ENCODE peak calls at places on chromosomes 16 and 17, in nine cellular contexts. One of them, this sample, is unnamed.

GRCh38 chr17:68534714-68535113 is 22.5 kb downstream of the PRKAR1A start:
- DNase-seq in GM19239: no peak
- DNase-seq in glomerular endothelial cell: no peak
- DNase-seq in astrocyte of the hippocampus: no peak
- DNase-seq in type B pancreatic cell: no peak
- DNase-seq in Panc1: no peak
- DNase-seq in HT1080: no peak
- DNase-seq in NCI-H1417: no peak
- DNase-seq in sciatic nerve: no peak
- DNase-seq in this sample: no peak

GRCh38 chr16:16143038-16143763 is 80.1 kb downstream of the ABCC6 start:
- DNase-seq in NCI-H1417: no peak
- DNase-seq in astrocyte of the hippocampus: no peak
- DNase-seq in HT1080: peak
- DNase-seq in GM19239: no peak
- DNase-seq in Panc1: no peak
- DNase-seq in sciatic nerve: no peak
- DNase-seq in glomerular endothelial cell: no peak
- DNase-seq in type B pancreatic cell: no peak
- DNase-seq in this sample: no peak

GRCh38 chr17:83109793-83110645 is 30.6 kb downstream of the METRNL start:
- DNase-seq in NCI-H1417: no peak
- DNase-seq in HT1080: peak
- DNase-seq in type B pancreatic cell: no peak
- DNase-seq in glomerular endothelial cell: peak
- DNase-seq in Panc1: peak
- DNase-seq in astrocyte of the hippocampus: peak
- DNase-seq in sciatic nerve: peak
- DNase-seq in GM19239: no peak
- DNase-seq in this sample: no peak

GRCh38 chr16:86015606-86016005 is 116.6 kb downstream of the IRF8 start:
- DNase-seq in GM19239: no peak
- DNase-seq in type B pancreatic cell: no peak
- DNase-seq in sciatic nerve: peak
- DNase-seq in HT1080: no peak
- DNase-seq in Panc1: no peak
- DNase-seq in NCI-H1417: no peak
- DNase-seq in glomerular endothelial cell: no peak
- DNase-seq in astrocyte of the hippocampus: no peak
- DNase-seq in this sample: peak

GRCh38 chr17:63950940-63951907 is 19.1 kb upstream of the CD79B start:
- DNase-seq in NCI-H1417: peak
- DNase-seq in sciatic nerve: no peak
- DNase-seq in type B pancreatic cell: no peak
- DNase-seq in astrocyte of the hippocampus: no peak
- DNase-seq in GM19239: peak
- DNase-seq in HT1080: no peak
- DNase-seq in Panc1: peak
- DNase-seq in glomerular endothelial cell: no peak
- DNase-seq in this sample: no peak

GRCh38 chr17:7020894-7021664 is 1.8 kb upstream of the BCL6B start:
- DNase-seq in type B pancreatic cell: no peak
- DNase-seq in astrocyte of the hippocampus: no peak
- DNase-seq in GM19239: no peak
- DNase-seq in sciatic nerve: no peak
- DNase-seq in HT1080: no peak
- DNase-seq in glomerular endothelial cell: no peak
- DNase-seq in Panc1: no peak
- DNase-seq in NCI-H1417: no peak
- DNase-seq in this sample: no peak

GRCh38 chr16:56191807-56192643 is 736 bp downstream of the GNAO1 start:
- DNase-seq in type B pancreatic cell: no peak
- DNase-seq in sciatic nerve: no peak
- DNase-seq in glomerular endothelial cell: no peak
- DNase-seq in NCI-H1417: peak
- DNase-seq in HT1080: no peak
- DNase-seq in Panc1: no peak
- DNase-seq in astrocyte of the hippocampus: no peak
- DNase-seq in GM19239: no peak
- DNase-seq in this sample: no peak

GRCh38 chr17:50181601-50182345 is 16.0 kb downstream of the SGCA start:
- DNase-seq in HT1080: no peak
- DNase-seq in sciatic nerve: no peak
- DNase-seq in glomerular endothelial cell: no peak
- DNase-seq in NCI-H1417: no peak
- DNase-seq in astrocyte of the hippocampus: peak
- DNase-seq in type B pancreatic cell: no peak
- DNase-seq in GM19239: no peak
- DNase-seq in Panc1: no peak
- DNase-seq in this sample: no peak

GRCh38 chr17:49557204-49558024 is 18.3 kb upstream of the NXPH3 start:
- DNase-seq in type B pancreatic cell: peak
- DNase-seq in HT1080: peak
- DNase-seq in astrocyte of the hippocampus: peak
- DNase-seq in GM19239: no peak
- DNase-seq in sciatic nerve: peak
- DNase-seq in Panc1: no peak
- DNase-seq in NCI-H1417: peak
- DNase-seq in glomerular endothelial cell: no peak
- DNase-seq in this sample: peak

GRCh38 chr17:38417210-38417951 is 10.9 kb upstream of the ARHGAP23 start:
- DNase-seq in GM19239: no peak
- DNase-seq in type B pancreatic cell: no peak
- DNase-seq in astrocyte of the hippocampus: no peak
- DNase-seq in NCI-H1417: no peak
- DNase-seq in Panc1: no peak
- DNase-seq in glomerular endothelial cell: no peak
- DNase-seq in HT1080: no peak
- DNase-seq in sciatic nerve: peak
- DNase-seq in this sample: no peak

GRCh38 chr16:85398688-85399582 is 214.2 kb upstream of the GSE1 start:
- DNase-seq in astrocyte of the hippocampus: no peak
- DNase-seq in glomerular endothelial cell: no peak
- DNase-seq in HT1080: no peak
- DNase-seq in sciatic nerve: peak
- DNase-seq in type B pancreatic cell: no peak
- DNase-seq in GM19239: no peak
- DNase-seq in NCI-H1417: no peak
- DNase-seq in Panc1: no peak
- DNase-seq in this sample: no peak

GRCh38 chr16:87657621-87658192 is 55.4 kb downstream of the JPH3 start:
- DNase-seq in glomerular endothelial cell: no peak
- DNase-seq in Panc1: no peak
- DNase-seq in HT1080: peak
- DNase-seq in astrocyte of the hippocampus: no peak
- DNase-seq in sciatic nerve: no peak
- DNase-seq in NCI-H1417: no peak
- DNase-seq in GM19239: no peak
- DNase-seq in type B pancreatic cell: no peak
- DNase-seq in this sample: no peak

GRCh38 chr16:29986931-29987330 is 8.5 kb downstream of the HIRIP3 start:
- DNase-seq in Panc1: no peak
- DNase-seq in type B pancreatic cell: no peak
- DNase-seq in NCI-H1417: no peak
- DNase-seq in HT1080: no peak
- DNase-seq in sciatic nerve: no peak
- DNase-seq in GM19239: no peak
- DNase-seq in astrocyte of the hippocampus: no peak
- DNase-seq in glomerular endothelial cell: no peak
- DNase-seq in this sample: no peak

GRCh38 chr16:30184430-30185140 is 1.2 kb downstream of the CORO1A start:
- DNase-seq in GM19239: no peak
- DNase-seq in type B pancreatic cell: no peak
- DNase-seq in HT1080: no peak
- DNase-seq in astrocyte of the hippocampus: no peak
- DNase-seq in sciatic nerve: no peak
- DNase-seq in Panc1: no peak
- DNase-seq in NCI-H1417: peak
- DNase-seq in glomerular endothelial cell: no peak
- DNase-seq in this sample: no peak

GRCh38 chr17:55344514-55344997 is 77.1 kb downstream of the MMD start:
- DNase-seq in sciatic nerve: no peak
- DNase-seq in GM19239: no peak
- DNase-seq in NCI-H1417: no peak
- DNase-seq in glomerular endothelial cell: no peak
- DNase-seq in astrocyte of the hippocampus: no peak
- DNase-seq in Panc1: no peak
- DNase-seq in HT1080: no peak
- DNase-seq in type B pancreatic cell: no peak
- DNase-seq in this sample: no peak

GRCh38 chr16:27228621-27229501 is 25.5 kb downstream of the KDM8 start:
- DNase-seq in HT1080: no peak
- DNase-seq in Panc1: no peak
- DNase-seq in type B pancreatic cell: no peak
- DNase-seq in astrocyte of the hippocampus: no peak
- DNase-seq in NCI-H1417: no peak
- DNase-seq in sciatic nerve: no peak
- DNase-seq in GM19239: no peak
- DNase-seq in glomerular endothelial cell: no peak
- DNase-seq in this sample: no peak

GRCh38 chr17:2965621-2966275 is 97.7 kb downstream of the OR1D5 start:
- DNase-seq in sciatic nerve: no peak
- DNase-seq in HT1080: peak
- DNase-seq in Panc1: no peak
- DNase-seq in type B pancreatic cell: no peak
- DNase-seq in glomerular endothelial cell: no peak
- DNase-seq in NCI-H1417: no peak
- DNase-seq in GM19239: no peak
- DNase-seq in astrocyte of the hippocampus: peak
- DNase-seq in this sample: peak

GRCh38 chr16:55734665-55735064 is 78.9 kb downstream of the SLC6A2 start:
- DNase-seq in HT1080: no peak
- DNase-seq in type B pancreatic cell: no peak
- DNase-seq in astrocyte of the hippocampus: no peak
- DNase-seq in glomerular endothelial cell: no peak
- DNase-seq in NCI-H1417: no peak
- DNase-seq in GM19239: no peak
- DNase-seq in Panc1: no peak
- DNase-seq in sciatic nerve: no peak
- DNase-seq in this sample: no peak

GRCh38 chr17:49404371-49404770 is 10.3 kb downstream of the PHB1 start:
- DNase-seq in GM19239: no peak
- DNase-seq in NCI-H1417: no peak
- DNase-seq in Panc1: no peak
- DNase-seq in HT1080: no peak
- DNase-seq in astrocyte of the hippocampus: no peak
- DNase-seq in type B pancreatic cell: no peak
- DNase-seq in glomerular endothelial cell: no peak
- DNase-seq in sciatic nerve: no peak
- DNase-seq in this sample: peak

GRCh38 chr17:16013943-16014407 is 14.4 kb downstream of the TTC19 start:
- DNase-seq in HT1080: peak
- DNase-seq in GM19239: no peak
- DNase-seq in NCI-H1417: peak
- DNase-seq in Panc1: peak
- DNase-seq in type B pancreatic cell: no peak
- DNase-seq in glomerular endothelial cell: peak
- DNase-seq in sciatic nerve: no peak
- DNase-seq in astrocyte of the hippocampus: peak
- DNase-seq in this sample: no peak

GRCh38 chr16:9943121-9943520 is 239.1 kb downstream of the GRIN2A start:
- DNase-seq in astrocyte of the hippocampus: no peak
- DNase-seq in GM19239: no peak
- DNase-seq in glomerular endothelial cell: no peak
- DNase-seq in sciatic nerve: no peak
- DNase-seq in HT1080: no peak
- DNase-seq in Panc1: no peak
- DNase-seq in NCI-H1417: no peak
- DNase-seq in type B pancreatic cell: no peak
- DNase-seq in this sample: no peak

GRCh38 chr16:82949016-82949415 is 322.2 kb downstream of the CDH13 start:
- DNase-seq in sciatic nerve: no peak
- DNase-seq in glomerular endothelial cell: no peak
- DNase-seq in astrocyte of the hippocampus: no peak
- DNase-seq in HT1080: no peak
- DNase-seq in Panc1: no peak
- DNase-seq in GM19239: no peak
- DNase-seq in type B pancreatic cell: no peak
- DNase-seq in NCI-H1417: no peak
- DNase-seq in this sample: no peak

GRCh38 chr16:89217388-89218191 is at the start of gene ZNF778:
- DNase-seq in NCI-H1417: peak
- DNase-seq in Panc1: no peak
- DNase-seq in HT1080: peak
- DNase-seq in glomerular endothelial cell: no peak
- DNase-seq in sciatic nerve: peak
- DNase-seq in astrocyte of the hippocampus: peak
- DNase-seq in GM19239: peak
- DNase-seq in type B pancreatic cell: no peak
- DNase-seq in this sample: peak

GRCh38 chr17:34386343-34386924 is 23.4 kb upstream of the CCL1 start:
- DNase-seq in GM19239: no peak
- DNase-seq in Panc1: no peak
- DNase-seq in sciatic nerve: no peak
- DNase-seq in glomerular endothelial cell: no peak
- DNase-seq in type B pancreatic cell: no peak
- DNase-seq in astrocyte of the hippocampus: no peak
- DNase-seq in NCI-H1417: no peak
- DNase-seq in HT1080: no peak
- DNase-seq in this sample: peak

GRCh38 chr16:57081744-57082143 is 10.6 kb upstream of the CPNE2 start:
- DNase-seq in sciatic nerve: no peak
- DNase-seq in astrocyte of the hippocampus: no peak
- DNase-seq in glomerular endothelial cell: no peak
- DNase-seq in HT1080: no peak
- DNase-seq in Panc1: no peak
- DNase-seq in type B pancreatic cell: no peak
- DNase-seq in GM19239: no peak
- DNase-seq in NCI-H1417: no peak
- DNase-seq in this sample: no peak

GRCh38 chr17:68942389-68942788 is 12.8 kb downstream of the ABCA8 start:
- DNase-seq in astrocyte of the hippocampus: no peak
- DNase-seq in Panc1: no peak
- DNase-seq in type B pancreatic cell: no peak
- DNase-seq in sciatic nerve: no peak
- DNase-seq in GM19239: no peak
- DNase-seq in NCI-H1417: no peak
- DNase-seq in HT1080: no peak
- DNase-seq in glomerular endothelial cell: no peak
- DNase-seq in this sample: no peak

GRCh38 chr16:84007946-84008345 is 34.6 kb downstream of the SLC38A8 start:
- DNase-seq in type B pancreatic cell: no peak
- DNase-seq in glomerular endothelial cell: no peak
- DNase-seq in HT1080: no peak
- DNase-seq in GM19239: no peak
- DNase-seq in sciatic nerve: no peak
- DNase-seq in astrocyte of the hippocampus: no peak
- DNase-seq in NCI-H1417: no peak
- DNase-seq in Panc1: no peak
- DNase-seq in this sample: no peak

GRCh38 chr17:43536236-43537088 is 9.7 kb downstream of the ETV4 start:
- DNase-seq in glomerular endothelial cell: no peak
- DNase-seq in sciatic nerve: no peak
- DNase-seq in NCI-H1417: no peak
- DNase-seq in astrocyte of the hippocampus: no peak
- DNase-seq in Panc1: no peak
- DNase-seq in GM19239: no peak
- DNase-seq in HT1080: peak
- DNase-seq in type B pancreatic cell: no peak
- DNase-seq in this sample: no peak

GRCh38 chr16:3158498-3159314 is 23.9 kb downstream of the ZNF213 start:
- DNase-seq in glomerular endothelial cell: peak
- DNase-seq in astrocyte of the hippocampus: peak
- DNase-seq in sciatic nerve: peak
- DNase-seq in GM19239: peak
- DNase-seq in NCI-H1417: peak
- DNase-seq in Panc1: no peak
- DNase-seq in HT1080: peak
- DNase-seq in type B pancreatic cell: peak
- DNase-seq in this sample: peak

GRCh38 chr16:84295203-84295850 is 649 bp downstream of the WFDC1 start:
- DNase-seq in astrocyte of the hippocampus: no peak
- DNase-seq in HT1080: no peak
- DNase-seq in GM19239: no peak
- DNase-seq in Panc1: no peak
- DNase-seq in type B pancreatic cell: no peak
- DNase-seq in sciatic nerve: no peak
- DNase-seq in NCI-H1417: no peak
- DNase-seq in glomerular endothelial cell: no peak
- DNase-seq in this sample: no peak

GRCh38 chr16:84453061-84453752 is 51.3 kb downstream of the MEAK7 start:
- DNase-seq in glomerular endothelial cell: no peak
- DNase-seq in astrocyte of the hippocampus: no peak
- DNase-seq in NCI-H1417: no peak
- DNase-seq in type B pancreatic cell: peak
- DNase-seq in sciatic nerve: no peak
- DNase-seq in Panc1: no peak
- DNase-seq in GM19239: no peak
- DNase-seq in HT1080: no peak
- DNase-seq in this sample: peak